ENCODE peak calls at places on chromosomes 16 and 17, in four cellular contexts. R, N, S and U are unnamed samples.

GRCh38 chr16:66036162-66036561 is 330.3 kb upstream of the CDH5 start:
- DNase-seq in R (no peak), N (no peak), S (no peak), U (no peak)

GRCh38 chr16:81583893-81584705 is 139.5 kb downstream of the CMIP start:
- DNase-seq in R (no peak), N (no peak), S (no peak), U (peak)

GRCh38 chr17:72751746-72752145 is 340.7 kb downstream of the SLC39A11 start:
- DNase-seq in R (no peak), N (no peak), S (no peak), U (no peak)

GRCh38 chr17:47686276-47686635 is 7.7 kb upstream of the TBKBP1 start:
- DNase-seq in R (no peak), N (no peak), S (no peak), U (no peak)

GRCh38 chr16:85370881-85371651 is 242.1 kb upstream of the GSE1 start:
- DNase-seq in R (peak), N (no peak), S (no peak), U (no peak)

GRCh38 chr17:78748730-78749317 is 33.2 kb downstream of the CYTH1 start:
- DNase-seq in R (no peak), N (peak), S (no peak), U (peak)

GRCh38 chr16:67164599-67165061 is at the start of gene HSF4:
- DNase-seq in R (no peak), N (no peak), S (peak), U (no peak)

GRCh38 chr17:35969558-35970442 is 11.5 kb downstream of the CCL16 start:
- DNase-seq in R (peak), N (peak), S (peak), U (no peak)

GRCh38 chr16:78094166-78094565 is 5.3 kb upstream of the WWOX start:
- DNase-seq in R (no peak), N (no peak), S (no peak), U (no peak)

GRCh38 chr17:6070280-6070894 is at the start of gene WSCD1:
- DNase-seq in R (no peak), N (no peak), S (peak), U (no peak)

GRCh38 chr16:13453938-13454553 is 465.9 kb upstream of the ERCC4 start:
- DNase-seq in R (no peak), N (peak), S (peak), U (no peak)

GRCh38 chr16:89905511-89906140 is 13.0 kb upstream of the MC1R start:
- DNase-seq in R (no peak), N (no peak), S (no peak), U (no peak)

GRCh38 chr17:45143767-45144198 is 4.5 kb upstream of the HEXIM1 start:
- DNase-seq in R (peak), N (no peak), S (no peak), U (no peak)

GRCh38 chr17:17847726-17848125 is 10.9 kb upstream of the SREBF1 start:
- DNase-seq in R (no peak), N (no peak), S (no peak), U (no peak)